ENCODE peak calls at places on chromosomes 1 and 21, in six cellular contexts. L is Right ventricle myocardium superior; N is stimulated activated CD4-positive, alpha-beta T cell treated with anti-CD3 and anti-CD28 coated beads, Interleukin-15, amount 100 ng/mL, for 24 hours; P is NCI-H774; Z is CD4-positive, alpha-beta memory T cell; M is adipocyte. X is an unnamed sample.

GRCh38 chr21:45858180-45858579 is 123.4 kb upstream of the COL6A1 start:
- DNase-seq in L (no peak), N (no peak), P (no peak), Z (no peak), M (no peak), X (no peak)

GRCh38 chr21:41653944-41654625 is 112.8 kb downstream of the RIPK4 start:
- DNase-seq in L (no peak), N (no peak), P (no peak), Z (no peak), M (peak; percentile 76), X (no peak)

GRCh38 chr1:207336559-207337467 is 15.3 kb downstream of the CD55 start:
- DNase-seq in L (no peak), N (peak; percentile 62), P (peak; percentile 65), Z (peak; percentile 20), M (no peak), X (no peak)

GRCh38 chr21:44344541-44345183 is 5.5 kb upstream of the CFAP410 start:
- DNase-seq in L (no peak), N (no peak), P (no peak), Z (no peak), M (no peak), X (no peak)

GRCh38 chr1:232786845-232787455 is 18.3 kb upstream of the MAP10 start:
- DNase-seq in L (no peak), N (no peak), P (no peak), Z (no peak), M (no peak), X (no peak)

GRCh38 chr1:96388421-96389310 is 332.9 kb upstream of the PTBP2 start:
- DNase-seq in L (no peak), N (no peak), P (no peak), Z (no peak), M (peak; percentile 67), X (no peak)

GRCh38 chr1:31531177-31532000 is 44.9 kb upstream of the TINAGL1 start:
- DNase-seq in L (no peak), N (no peak), P (peak; percentile 79), Z (no peak), M (peak; percentile 15), X (no peak)

GRCh38 chr1:219555802-219556201 is 57.1 kb downstream of the ZC3H11B start:
- DNase-seq in L (no peak), N (no peak), P (peak; percentile 66), Z (no peak), M (peak; percentile 73), X (no peak)

GRCh38 chr1:165645654-165646366 is 14.8 kb downstream of the MGST3 start:
- DNase-seq in L (peak; percentile 52), N (peak; percentile 9), P (no peak), Z (peak; percentile 29), M (no peak), X (no peak)

GRCh38 chr1:119204169-119204568 is 63.7 kb upstream of the WARS2 start:
- DNase-seq in L (no peak), N (no peak), P (no peak), Z (no peak), M (peak; percentile 72), X (no peak)

GRCh38 chr1:17596651-17597509 is 57.4 kb downstream of the ARHGEF10L start:
- DNase-seq in L (no peak), N (no peak), P (peak; percentile 25), Z (no peak), M (no peak), X (no peak)

GRCh38 chr1:246425139-246425794 is 81.8 kb downstream of the SMYD3 start:
- DNase-seq in L (no peak), N (no peak), P (no peak), Z (no peak), M (no peak), X (no peak)

GRCh38 chr1:227192163-227192562 is 126.1 kb downstream of the CDC42BPA start:
- DNase-seq in L (peak; percentile 43), N (peak; percentile 45), P (no peak), Z (no peak), M (peak; percentile 87), X (no peak)

GRCh38 chr21:29177800-29178199 is 47.4 kb downstream of the MAP3K7CL start:
- DNase-seq in L (no peak), N (no peak), P (no peak), Z (no peak), M (no peak), X (no peak)

GRCh38 chr21:41112740-41113692 is 54.9 kb upstream of the BACE2 start:
- DNase-seq in L (no peak), N (peak; percentile 8), P (no peak), Z (peak; percentile 4), M (peak; percentile 82), X (no peak)

GRCh38 chr1:201769966-201770365 is 59.0 kb upstream of the IPO9 start:
- DNase-seq in L (peak; percentile 73), N (no peak), P (no peak), Z (no peak), M (peak; percentile 67), X (no peak)

GRCh38 chr21:18411565-18411964 is 8.0 kb upstream of the TMPRSS15 start:
- DNase-seq in L (no peak), N (no peak), P (no peak), Z (no peak), M (no peak), X (no peak)

GRCh38 chr1:188642585-188643168 is 1813.9 kb downstream of the PLA2G4A start:
- DNase-seq in L (no peak), N (no peak), P (no peak), Z (no peak), M (no peak), X (no peak)

GRCh38 chr1:115184951-115185331 is 95.6 kb upstream of the TSPAN2 start:
- DNase-seq in L (no peak), N (no peak), P (no peak), Z (no peak), M (peak; percentile 54), X (no peak)

GRCh38 chr1:200410566-200410878 is 686 bp upstream of the ZNF281 start:
- DNase-seq in L (no peak), N (no peak), P (peak; percentile 83), Z (peak; percentile 30), M (no peak), X (no peak)

GRCh38 chr21:42991992-42992740 is 17.8 kb downstream of the PKNOX1 start:
- DNase-seq in L (peak; percentile 76), N (no peak), P (no peak), Z (no peak), M (peak; percentile 94), X (peak; percentile 96)

GRCh38 chr1:236997882-236998281 is 6.4 kb downstream of the MT1HL1 start:
- DNase-seq in L (peak; percentile 77), N (no peak), P (peak; percentile 91), Z (no peak), M (no peak), X (no peak)

GRCh38 chr1:190172636-190173410 is 304.8 kb downstream of the BRINP3 start:
- DNase-seq in L (no peak), N (no peak), P (no peak), Z (no peak), M (peak; percentile 68), X (no peak)